ENCODE peak calls at places on chromosome 4, in nine cellular contexts. R is right cardiac atrium, Z is NCI-H1092 treated with DMSO at 0.1 percent for 48 hours, N is T-helper 9 cell, S is GM20000, P is body of pancreas, M is head of caudate nucleus, Q is RWPE1, T is suprapubic skin. B is an unnamed sample.

GRCh38 chr4:165810726-165811125 is 62.3 kb upstream of the TLL1 start:
- DNase-seq in Q (peak; percentile 8), Z (no peak), R (no peak), N (no peak), M (no peak), S (no peak), T (no peak), P (no peak), B (no peak)

GRCh38 chr4:166169111-166169510 is 296.1 kb downstream of the TLL1 start:
- DNase-seq in T (no peak), N (no peak), M (peak; percentile 15), S (peak; percentile 4), Z (peak; percentile 15), P (no peak), R (no peak), Q (no peak), B (no peak)

GRCh38 chr4:139556735-139557505 is 901 bp upstream of the SETD7 start:
- DNase-seq in P (peak; percentile 65), R (peak; percentile 46), Q (peak; percentile 37), N (peak; percentile 62), T (peak; percentile 85), M (peak; percentile 66), S (peak; percentile 43), Z (peak; percentile 87), B (peak; percentile 79)

GRCh38 chr4:7630559-7631287 is 196.0 kb upstream of the PSAPL1 start:
- DNase-seq in Z (peak; percentile 44), N (no peak), T (no peak), P (peak; percentile 23), Q (peak; percentile 79), S (no peak), R (peak; percentile 79), M (peak; percentile 75), B (peak; percentile 62)

GRCh38 chr4:108100827-108101226 is 67.9 kb downstream of the LEF1 start:
- DNase-seq in M (no peak), P (no peak), N (no peak), S (no peak), T (no peak), R (no peak), Q (no peak), Z (no peak), B (no peak)

GRCh38 chr4:24594887-24595286 is 10.5 kb upstream of the DHX15 start:
- DNase-seq in T (no peak), M (no peak), Z (no peak), S (no peak), Q (no peak), N (no peak), R (no peak), P (no peak), B (no peak)

GRCh38 chr4:173498771-173499170 is 31.3 kb downstream of the HAND2 start:
- DNase-seq in Z (no peak), T (no peak), N (no peak), S (no peak), Q (no peak), M (no peak), R (no peak), P (no peak), B (no peak)

GRCh38 chr4:67941074-67941473 is 22.2 kb downstream of the TMPRSS11A start:
- DNase-seq in R (no peak), Q (no peak), M (no peak), P (no peak), T (no peak), S (no peak), Z (no peak), N (no peak), B (no peak)

GRCh38 chr4:112526061-112526460 is 10.1 kb upstream of the NEUROG2 start:
- DNase-seq in M (no peak), T (no peak), Z (no peak), S (no peak), R (no peak), P (no peak), Q (no peak), N (no peak), B (no peak)

GRCh38 chr4:108029321-108029720 is 39.6 kb downstream of the HADH start:
- DNase-seq in Q (no peak), P (no peak), M (no peak), Z (no peak), T (no peak), N (no peak), R (no peak), S (no peak), B (no peak)

GRCh38 chr4:107801766-107802211 is 22.9 kb upstream of the SGMS2 start:
- DNase-seq in M (no peak), S (no peak), T (no peak), R (no peak), P (no peak), Q (peak; percentile 46), Z (no peak), N (no peak), B (no peak)

GRCh38 chr4:17517664-17518063 is 2.7 kb downstream of the CLRN2 start:
- DNase-seq in Z (no peak), S (no peak), Q (no peak), P (no peak), T (no peak), N (no peak), M (no peak), R (no peak), B (no peak)

GRCh38 chr4:1857931-1858330 is 2.0 kb upstream of the LETM1 start:
- DNase-seq in R (no peak), T (no peak), P (no peak), Z (no peak), S (no peak), M (no peak), Q (no peak), N (no peak), B (no peak)

GRCh38 chr4:54233128-54233696 is 4.1 kb downstream of the PDGFRA start:
- DNase-seq in Z (peak; percentile 76), T (peak; percentile 84), R (peak; percentile 89), S (peak; percentile 92), N (peak; percentile 54), Q (peak; percentile 83), P (peak; percentile 84), M (peak; percentile 90), B (peak; percentile 88)